ENCODE peak calls at places on chromosomes 12 and 14, in ten cellular contexts. One of them, this sample, is unnamed. For H3K27me3, the result is how much of the 10 kb centered on the place peaks cover.

GRCh38 chr12:123050331-123050809 is 69.9 kb downstream of the ARL6IP4 start:
- DNase-seq in HL-60: no peak
- DNase-seq in tibial nerve: no peak
- DNase-seq in HCT116: no peak
- DNase-seq in brain microvascular endothelial cell: peak
- DNase-seq in lung: no peak
- DNase-seq in neural progenitor cell: no peak
- DNase-seq in endothelial cell of umbilical vein: no peak
- DNase-seq in thoracic aorta: no peak
- DNase-seq in iPS DF 6.9: no peak
- DNase-seq in this sample: no peak

GRCh38 chr12:116138380-116138779 is 139.1 kb downstream of the MED13L start:
- DNase-seq in endothelial cell of umbilical vein: no peak
- DNase-seq in thoracic aorta: no peak
- DNase-seq in HCT116: no peak
- DNase-seq in lung: no peak
- DNase-seq in HL-60: no peak
- DNase-seq in brain microvascular endothelial cell: no peak
- DNase-seq in iPS DF 6.9: no peak
- DNase-seq in neural progenitor cell: peak
- DNase-seq in tibial nerve: no peak
- DNase-seq in this sample: no peak

GRCh38 chr14:75866981-75867380 is 114.8 kb downstream of the TGFB3 start:
- DNase-seq in iPS DF 6.9: no peak
- DNase-seq in HCT116: no peak
- DNase-seq in thoracic aorta: no peak
- DNase-seq in lung: no peak
- DNase-seq in neural progenitor cell: no peak
- DNase-seq in tibial nerve: no peak
- DNase-seq in HL-60: no peak
- DNase-seq in brain microvascular endothelial cell: no peak
- DNase-seq in endothelial cell of umbilical vein: no peak
- DNase-seq in this sample: no peak

GRCh38 chr14:73662439-73663056 is 17.8 kb downstream of the DNAL1 start:
- DNase-seq in HL-60: no peak
- DNase-seq in tibial nerve: no peak
- DNase-seq in neural progenitor cell: peak
- DNase-seq in thoracic aorta: no peak
- DNase-seq in endothelial cell of umbilical vein: peak
- DNase-seq in iPS DF 6.9: peak
- DNase-seq in brain microvascular endothelial cell: peak
- DNase-seq in HCT116: peak
- DNase-seq in lung: no peak
- DNase-seq in this sample: no peak

GRCh38 chr12:131949431-131950181 is at the start of gene EP400:
- DNase-seq in endothelial cell of umbilical vein: peak
- DNase-seq in tibial nerve: peak
- DNase-seq in neural progenitor cell: peak
- DNase-seq in lung: peak
- DNase-seq in HL-60: peak
- DNase-seq in HCT116: peak
- DNase-seq in thoracic aorta: peak
- DNase-seq in brain microvascular endothelial cell: peak
- DNase-seq in iPS DF 6.9: peak
- DNase-seq in this sample: peak

GRCh38 chr12:90013409-90013808 is 304.8 kb upstream of the ATP2B1 start:
- DNase-seq in HL-60: no peak
- DNase-seq in tibial nerve: no peak
- DNase-seq in lung: no peak
- DNase-seq in iPS DF 6.9: no peak
- DNase-seq in brain microvascular endothelial cell: no peak
- DNase-seq in endothelial cell of umbilical vein: no peak
- DNase-seq in neural progenitor cell: peak
- DNase-seq in thoracic aorta: no peak
- DNase-seq in HCT116: no peak
- DNase-seq in this sample: no peak

GRCh38 chr12:109863961-109864712 is 16.2 kb downstream of the GLTP start:
- DNase-seq in tibial nerve: no peak
- DNase-seq in brain microvascular endothelial cell: peak
- DNase-seq in thoracic aorta: no peak
- DNase-seq in HL-60: peak
- DNase-seq in neural progenitor cell: no peak
- DNase-seq in iPS DF 6.9: no peak
- DNase-seq in HCT116: no peak
- DNase-seq in endothelial cell of umbilical vein: no peak
- DNase-seq in lung: peak
- DNase-seq in this sample: no peak

GRCh38 chr12:52280319-52280795 is 5.9 kb downstream of the KRT86 start:
- DNase-seq in lung: peak
- DNase-seq in tibial nerve: peak
- DNase-seq in iPS DF 6.9: no peak
- DNase-seq in neural progenitor cell: no peak
- DNase-seq in thoracic aorta: peak
- DNase-seq in HCT116: peak
- DNase-seq in HL-60: peak
- DNase-seq in endothelial cell of umbilical vein: peak
- DNase-seq in brain microvascular endothelial cell: peak
- DNase-seq in this sample: peak

GRCh38 chr14:91246051-91246852 is 1.7 kb upstream of the GPR68 start:
- DNase-seq in neural progenitor cell: no peak
- DNase-seq in HCT116: no peak
- DNase-seq in HL-60: no peak
- DNase-seq in lung: no peak
- DNase-seq in iPS DF 6.9: no peak
- DNase-seq in thoracic aorta: no peak
- DNase-seq in endothelial cell of umbilical vein: no peak
- DNase-seq in tibial nerve: no peak
- DNase-seq in brain microvascular endothelial cell: no peak
- DNase-seq in this sample: peak

GRCh38 chr12:109719123-109720022 is 5.7 kb downstream of the FAM222A start:
- DNase-seq in endothelial cell of umbilical vein: no peak
- DNase-seq in iPS DF 6.9: no peak
- DNase-seq in HL-60: no peak
- DNase-seq in thoracic aorta: no peak
- DNase-seq in tibial nerve: no peak
- DNase-seq in neural progenitor cell: peak
- DNase-seq in brain microvascular endothelial cell: no peak
- DNase-seq in HCT116: no peak
- DNase-seq in lung: no peak
- DNase-seq in this sample: no peak

GRCh38 chr14:100072783-100073346 is 7.6 kb downstream of the EVL start:
- DNase-seq in iPS DF 6.9: no peak
- DNase-seq in brain microvascular endothelial cell: no peak
- DNase-seq in HL-60: peak
- DNase-seq in neural progenitor cell: no peak
- DNase-seq in thoracic aorta: no peak
- DNase-seq in HCT116: peak
- DNase-seq in endothelial cell of umbilical vein: no peak
- DNase-seq in lung: peak
- DNase-seq in tibial nerve: no peak
- DNase-seq in this sample: peak

GRCh38 chr14:99807413-99808132 is 14.4 kb downstream of the EML1 start:
- DNase-seq in HL-60: no peak
- DNase-seq in HCT116: no peak
- DNase-seq in iPS DF 6.9: no peak
- DNase-seq in neural progenitor cell: peak
- DNase-seq in brain microvascular endothelial cell: no peak
- DNase-seq in thoracic aorta: no peak
- DNase-seq in lung: no peak
- DNase-seq in endothelial cell of umbilical vein: no peak
- DNase-seq in tibial nerve: no peak
- DNase-seq in this sample: no peak

GRCh38 chr12:49698619-49699545 is 8.3 kb downstream of the FMNL3 start:
- DNase-seq in lung: no peak
- DNase-seq in brain microvascular endothelial cell: peak
- DNase-seq in neural progenitor cell: peak
- DNase-seq in iPS DF 6.9: peak
- DNase-seq in HL-60: no peak
- DNase-seq in endothelial cell of umbilical vein: peak
- DNase-seq in thoracic aorta: no peak
- DNase-seq in HCT116: no peak
- DNase-seq in tibial nerve: no peak
- DNase-seq in this sample: peak

GRCh38 chr14:102490456-102490855 is 19.1 kb downstream of the ANKRD9 start:
- DNase-seq in thoracic aorta: no peak
- DNase-seq in tibial nerve: no peak
- DNase-seq in brain microvascular endothelial cell: no peak
- DNase-seq in HCT116: no peak
- DNase-seq in iPS DF 6.9: no peak
- DNase-seq in HL-60: no peak
- DNase-seq in endothelial cell of umbilical vein: no peak
- DNase-seq in neural progenitor cell: no peak
- DNase-seq in lung: no peak
- DNase-seq in this sample: peak

GRCh38 chr14:64704743-64705405 is 650 bp downstream of the PLEKHG3 start:
- DNase-seq in lung: no peak
- DNase-seq in neural progenitor cell: peak
- DNase-seq in iPS DF 6.9: no peak
- DNase-seq in HCT116: no peak
- DNase-seq in HL-60: no peak
- DNase-seq in tibial nerve: no peak
- DNase-seq in brain microvascular endothelial cell: no peak
- DNase-seq in endothelial cell of umbilical vein: no peak
- DNase-seq in thoracic aorta: no peak
- DNase-seq in this sample: peak

GRCh38 chr14:98926151-98926550 is 345.8 kb downstream of the BCL11B start:
- DNase-seq in HCT116: no peak
- DNase-seq in iPS DF 6.9: no peak
- DNase-seq in lung: no peak
- DNase-seq in endothelial cell of umbilical vein: no peak
- DNase-seq in brain microvascular endothelial cell: no peak
- DNase-seq in tibial nerve: no peak
- DNase-seq in HL-60: no peak
- DNase-seq in neural progenitor cell: no peak
- DNase-seq in thoracic aorta: no peak
- DNase-seq in this sample: peak

GRCh38 chr14:26841920-26842741 is 244.3 kb upstream of the NOVA1 start:
- DNase-seq in lung: peak
- DNase-seq in HL-60: no peak
- DNase-seq in endothelial cell of umbilical vein: peak
- DNase-seq in brain microvascular endothelial cell: peak
- DNase-seq in neural progenitor cell: no peak
- DNase-seq in thoracic aorta: no peak
- DNase-seq in tibial nerve: peak
- DNase-seq in iPS DF 6.9: no peak
- DNase-seq in HCT116: no peak
- DNase-seq in this sample: no peak

GRCh38 chr12:4866288-4866687 is 43.4 kb upstream of the KCNA1 start:
- DNase-seq in iPS DF 6.9: no peak
- DNase-seq in HCT116: no peak
- DNase-seq in lung: no peak
- DNase-seq in neural progenitor cell: no peak
- DNase-seq in thoracic aorta: no peak
- DNase-seq in tibial nerve: no peak
- DNase-seq in brain microvascular endothelial cell: no peak
- DNase-seq in endothelial cell of umbilical vein: no peak
- DNase-seq in HL-60: no peak
- DNase-seq in this sample: no peak
- H3K27me3 ChIP-seq in iPS DF 6.9: under half
- H3K27me3 ChIP-seq in HCT116: half or more
- H3K27me3 ChIP-seq in lung: under half
- H3K27me3 ChIP-seq in neural progenitor cell: under half
- H3K27me3 ChIP-seq in thoracic aorta: under half
- H3K27me3 ChIP-seq in tibial nerve: under half
- H3K27me3 ChIP-seq in brain microvascular endothelial cell: under half
- H3K27me3 ChIP-seq in endothelial cell of umbilical vein: under half
- H3K27me3 ChIP-seq in HL-60: under half
- H3K27me3 ChIP-seq in this sample: under half

GRCh38 chr14:93426750-93427149 is 4.0 kb upstream of the UNC79 start:
- DNase-seq in endothelial cell of umbilical vein: no peak
- DNase-seq in HCT116: no peak
- DNase-seq in lung: no peak
- DNase-seq in tibial nerve: no peak
- DNase-seq in thoracic aorta: no peak
- DNase-seq in iPS DF 6.9: no peak
- DNase-seq in HL-60: no peak
- DNase-seq in brain microvascular endothelial cell: no peak
- DNase-seq in neural progenitor cell: no peak
- DNase-seq in this sample: no peak

GRCh38 chr14:93430889-93431670 is at the start of gene UNC79:
- DNase-seq in HL-60: no peak
- DNase-seq in thoracic aorta: no peak
- DNase-seq in HCT116: no peak
- DNase-seq in endothelial cell of umbilical vein: no peak
- DNase-seq in iPS DF 6.9: peak
- DNase-seq in lung: no peak
- DNase-seq in tibial nerve: no peak
- DNase-seq in brain microvascular endothelial cell: peak
- DNase-seq in neural progenitor cell: peak
- DNase-seq in this sample: no peak

GRCh38 chr14:93430319-93430801 is 379 bp upstream of the UNC79 start:
- DNase-seq in tibial nerve: no peak
- DNase-seq in thoracic aorta: no peak
- DNase-seq in HL-60: no peak
- DNase-seq in iPS DF 6.9: peak
- DNase-seq in brain microvascular endothelial cell: no peak
- DNase-seq in neural progenitor cell: peak
- DNase-seq in HCT116: no peak
- DNase-seq in lung: no peak
- DNase-seq in endothelial cell of umbilical vein: no peak
- DNase-seq in this sample: no peak
- H3K27ac ChIP-seq in tibial nerve: no peak
- H3K27ac ChIP-seq in thoracic aorta: no peak
- H3K27ac ChIP-seq in HL-60: no peak
- H3K27ac ChIP-seq in iPS DF 6.9: no peak
- H3K27ac ChIP-seq in brain microvascular endothelial cell: no peak
- H3K27ac ChIP-seq in neural progenitor cell: no peak
- H3K27ac ChIP-seq in HCT116: no peak
- H3K27ac ChIP-seq in lung: no peak
- H3K27ac ChIP-seq in endothelial cell of umbilical vein: no peak
- H3K27ac ChIP-seq in this sample: no peak

DNA sequence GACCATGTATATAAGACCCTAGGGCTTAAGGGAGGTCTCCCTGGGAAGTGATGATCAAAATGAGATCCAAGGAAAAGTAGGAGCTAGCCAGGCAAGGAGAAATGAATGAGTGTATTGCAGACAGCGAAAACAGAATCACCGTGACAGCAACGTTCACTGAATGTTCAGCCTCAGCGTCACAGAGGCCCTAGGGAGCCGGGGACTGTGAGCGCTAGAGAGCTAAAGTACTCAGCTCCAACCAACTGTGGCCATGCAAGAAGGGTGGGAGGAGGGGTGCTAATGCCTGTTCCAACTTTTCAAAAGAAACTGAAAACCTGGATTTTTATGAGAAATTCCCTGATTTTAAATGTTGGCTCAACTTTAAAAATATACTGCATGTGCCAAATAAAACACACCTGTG is 105.5 kb upstream of the CCND2 start:
- DNase-seq in lung: no peak
- DNase-seq in brain microvascular endothelial cell: no peak
- DNase-seq in iPS DF 6.9: no peak
- DNase-seq in HL-60: no peak
- DNase-seq in endothelial cell of umbilical vein: no peak
- DNase-seq in HCT116: no peak
- DNase-seq in neural progenitor cell: peak
- DNase-seq in tibial nerve: no peak
- DNase-seq in thoracic aorta: no peak
- DNase-seq in this sample: no peak
- H3K4me3 ChIP-seq in lung: no peak
- H3K4me3 ChIP-seq in brain microvascular endothelial cell: no peak
- H3K4me3 ChIP-seq in iPS DF 6.9: no peak
- H3K4me3 ChIP-seq in HL-60: no peak
- H3K4me3 ChIP-seq in endothelial cell of umbilical vein: no peak
- H3K4me3 ChIP-seq in HCT116: no peak
- H3K4me3 ChIP-seq in neural progenitor cell: no peak
- H3K4me3 ChIP-seq in tibial nerve: no peak
- H3K4me3 ChIP-seq in thoracic aorta: no peak
- H3K4me3 ChIP-seq in this sample: no peak

GRCh38 chr12:53996886-53997217 is 3.1 kb upstream of the HOXC9 start:
- DNase-seq in iPS DF 6.9: no peak
- DNase-seq in neural progenitor cell: no peak
- DNase-seq in thoracic aorta: no peak
- DNase-seq in endothelial cell of umbilical vein: no peak
- DNase-seq in tibial nerve: no peak
- DNase-seq in HL-60: no peak
- DNase-seq in HCT116: no peak
- DNase-seq in lung: no peak
- DNase-seq in brain microvascular endothelial cell: no peak
- DNase-seq in this sample: no peak
- H3K27me3 ChIP-seq in iPS DF 6.9: half or more
- H3K27me3 ChIP-seq in neural progenitor cell: half or more
- H3K27me3 ChIP-seq in thoracic aorta: half or more
- H3K27me3 ChIP-seq in endothelial cell of umbilical vein: half or more
- H3K27me3 ChIP-seq in tibial nerve: under half
- H3K27me3 ChIP-seq in HL-60: half or more
- H3K27me3 ChIP-seq in HCT116: under half
- H3K27me3 ChIP-seq in lung: under half
- H3K27me3 ChIP-seq in brain microvascular endothelial cell: half or more
- H3K27me3 ChIP-seq in this sample: half or more

This sample was measured in spleen.